ENCODE peak calls at places on chromosomes 13 and 19, in four cellular contexts. P is choroid plexus epithelial cell, Q is mucosa of descending colon, W is WERI-Rb-1. J is an unnamed sample.

GRCh38 chr19:725461-726089 is 16.8 kb downstream of the PALM start:
- DNase-seq in P (no peak), Q (no peak), W (no peak), J (no peak)

GRCh38 chr13:74246398-74246975 is 112.3 kb upstream of the KLF12 start:
- DNase-seq in P (peak; percentile 71), Q (no peak), W (no peak), J (peak; percentile 56)

GRCh38 chr13:34338102-34338501 is 520.2 kb downstream of the RFC3 start:
- DNase-seq in P (no peak), Q (no peak), W (no peak), J (no peak)

GRCh38 chr13:48500652-48501197 is 32.2 kb downstream of the RCBTB2 start:
- DNase-seq in P (peak; percentile 97), Q (no peak), W (no peak), J (peak; percentile 61)

GRCh38 chr13:24671367-24672117 is 8.7 kb upstream of the ATP12A start:
- DNase-seq in P (peak; percentile 92), Q (no peak), W (peak; percentile 82), J (peak; percentile 86)

GRCh38 chr13:77827350-77827749 is 91.3 kb downstream of the EDNRB start:
- DNase-seq in P (no peak), Q (no peak), W (no peak), J (no peak)

GRCh38 chr13:113410472-113411201 is 42.7 kb downstream of the ADPRHL1 start:
- DNase-seq in P (peak; percentile 56), Q (no peak), W (peak; percentile 82), J (peak; percentile 78)

GRCh38 chr13:37870895-37871550 is 1.5 kb upstream of the TRPC4 start:
- DNase-seq in P (peak; percentile 88), Q (no peak), W (no peak), J (peak; percentile 61)

GRCh38 chr13:50995870-50996269 is 86.3 kb downstream of the RNASEH2B start:
- DNase-seq in P (no peak), Q (no peak), W (no peak), J (no peak)

GRCh38 chr19:13334801-13335481 is 171.3 kb downstream of the CACNA1A start:
- DNase-seq in P (no peak), Q (no peak), W (no peak), J (no peak)

GRCh38 chr13:52411629-52412028 is 5.7 kb upstream of the THSD1 start:
- DNase-seq in P (peak; percentile 53), Q (no peak), W (no peak), J (peak; percentile 36)

GRCh38 chr13:79477968-79478367 is 3.0 kb upstream of the NDFIP2 start:
- DNase-seq in P (no peak), Q (no peak), W (no peak), J (no peak)

GRCh38 chr13:107864543-107865460 is 350.5 kb downstream of the LIG4 start:
- DNase-seq in P (peak; percentile 84), Q (no peak), W (no peak), J (peak; percentile 56)

GRCh38 chr19:15641901-15642491 is 1.3 kb downstream of the CYP4F3 start:
- DNase-seq in P (no peak), Q (no peak), W (no peak), J (no peak)

GRCh38 chr13:36355632-36356031 is 9.4 kb upstream of the SPART start:
- DNase-seq in P (no peak), Q (no peak), W (no peak), J (no peak)

GRCh38 chr19:988081-988480 is 3.9 kb downstream of the WDR18 start:
- DNase-seq in P (peak; percentile 18), Q (no peak), W (no peak), J (no peak)

GRCh38 chr13:110001622-110002275 is 215.4 kb upstream of the IRS2 start:
- DNase-seq in P (peak; percentile 76), Q (no peak), W (no peak), J (peak; percentile 81)

GRCh38 chr13:44826586-44827350 is 162.5 kb downstream of the NUFIP1 start:
- DNase-seq in P (no peak), Q (no peak), W (no peak), J (no peak)

GRCh38 chr13:35475960-35476943 is at the start of gene MAB21L1:
- DNase-seq in P (peak; percentile 54), Q (no peak), W (peak; percentile 95), J (peak; percentile 29)

GRCh38 chr13:57996717-57997116 is 365.2 kb downstream of the PCDH17 start:
- DNase-seq in P (peak; percentile 7), Q (no peak), W (no peak), J (no peak)

GRCh38 chr13:50888362-50888761 is 21.2 kb upstream of the RNASEH2B start:
- DNase-seq in P (no peak), Q (no peak), W (no peak), J (no peak)

GRCh38 chr19:15331419-15332310 is 674 bp downstream of the BRD4 start:
- DNase-seq in P (peak; percentile 39), Q (peak; percentile 76), W (peak; percentile 39), J (no peak)

GRCh38 chr19:5960005-5961001 is 17.6 kb downstream of the RANBP3 start:
- DNase-seq in P (no peak), Q (no peak), W (no peak), J (no peak)

GRCh38 chr19:1728816-1729567 is 24.3 kb upstream of the ONECUT3 start:
- DNase-seq in P (no peak), Q (no peak), W (no peak), J (no peak)

GRCh38 chr19:13796301-13797057 is 1.2 kb downstream of the ZSWIM4 start:
- DNase-seq in P (peak; percentile 86), Q (peak; percentile 55), W (peak; percentile 30), J (peak; percentile 88)

GRCh38 chr19:51185069-51185867 is 39.6 kb upstream of the CD33 start:
- DNase-seq in P (no peak), Q (no peak), W (no peak), J (no peak)

DNA sequence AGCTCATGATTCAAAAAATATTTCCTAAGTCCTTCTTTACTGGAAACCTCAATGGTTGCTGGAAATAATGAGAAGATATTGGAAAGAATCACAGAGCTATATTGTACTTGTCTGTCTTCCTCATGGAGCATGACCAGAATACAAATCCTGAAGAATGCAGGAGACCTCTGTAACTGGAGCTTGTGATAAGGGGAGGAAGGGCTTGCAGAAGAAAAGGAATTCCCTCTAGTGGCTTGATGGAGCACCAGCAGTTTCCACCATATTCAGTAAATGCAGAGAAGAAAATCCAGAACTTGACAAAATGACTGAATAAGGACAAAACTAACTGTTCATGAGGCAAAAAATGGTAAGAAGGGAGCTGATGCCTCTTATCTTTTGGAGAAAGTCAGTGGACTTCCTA is 1333.1 kb downstream of the EFNB2 start:
- DNase-seq in P (peak; percentile 80), Q (no peak), W (peak; percentile 32), J (peak; percentile 60)
- TF ChIP-seq CTCF in P (peak; percentile 92), Q (no peak), W (peak; percentile 84), J (peak; percentile 83)

GRCh38 chr19:38956264-38956663 is 19.3 kb downstream of the FBXO17 start:
- DNase-seq in P (no peak), Q (no peak), W (no peak), J (no peak)

GRCh38 chr19:38953677-38954076 is 21.9 kb downstream of the FBXO17 start:
- DNase-seq in P (no peak), Q (no peak), W (no peak), J (no peak)

GRCh38 chr19:38949580-38950367 is 19.0 kb downstream of the MRPS12 start:
- DNase-seq in P (peak; percentile 91), Q (peak; percentile 85), W (no peak), J (peak; percentile 92)

GRCh38 chr19:38951187-38951586 is 20.4 kb downstream of the MRPS12 start:
- DNase-seq in P (no peak), Q (no peak), W (no peak), J (no peak)

GRCh38 chr19:38952395-38953165 is 21.8 kb downstream of the MRPS12 start:
- DNase-seq in P (peak; percentile 53), Q (no peak), W (no peak), J (no peak)
- TF ChIP-seq CTCF in P (peak; percentile 56), Q (no peak), W (peak; percentile 1), J (peak; percentile 57)

DNA sequence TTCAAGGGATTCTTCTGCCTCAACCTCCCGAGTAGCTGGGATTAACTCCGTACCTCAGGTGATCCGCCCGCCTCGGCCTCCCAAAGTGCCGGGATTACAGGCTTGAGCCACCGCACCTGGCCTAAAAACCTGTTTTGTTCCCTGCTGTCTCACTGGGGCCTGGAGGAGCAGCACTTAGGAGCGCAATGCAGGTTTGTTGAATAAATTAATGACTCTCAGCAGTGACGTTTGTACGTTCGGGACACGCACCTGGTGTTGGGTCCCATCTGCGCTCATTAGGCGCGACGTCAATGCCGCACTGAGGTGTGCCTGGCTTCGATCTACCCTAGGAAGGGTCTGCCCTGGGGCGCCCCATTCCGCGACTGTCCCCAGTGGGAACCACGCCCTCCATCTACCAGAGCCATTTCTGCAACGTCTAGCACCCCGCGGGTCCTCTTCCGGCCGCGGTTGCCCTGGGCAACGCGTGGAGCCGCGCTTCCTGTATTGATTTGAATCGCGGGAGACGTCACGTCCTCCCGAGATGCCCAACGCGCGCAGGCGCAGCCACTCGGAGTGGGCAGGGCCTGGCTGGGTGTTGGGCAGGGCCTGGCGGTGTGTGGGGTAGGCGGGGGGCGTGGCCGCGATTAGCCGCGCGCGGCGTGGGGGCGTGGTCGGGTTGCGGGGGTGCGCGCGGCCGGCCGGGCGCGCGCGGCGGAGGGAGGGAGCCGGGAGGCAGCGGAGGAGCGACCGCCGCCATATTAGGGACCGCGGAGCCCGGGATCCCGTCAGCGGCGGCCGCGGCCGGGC is at the start of gene FZR1:
- DNase-seq in P (peak; percentile 99), Q (peak; percentile 100), W (peak; percentile 99), J (peak; percentile 98)
- TF ChIP-seq CTCF in P (no peak), Q (no peak), W (no peak), J (no peak)

GRCh38 chr13:59346861-59347470 is 816.8 kb downstream of the DIAPH3 start:
- DNase-seq in P (no peak), Q (no peak), W (no peak), J (peak; percentile 45)

GRCh38 chr13:59345316-59345715 is 818.4 kb downstream of the DIAPH3 start:
- DNase-seq in P (peak; percentile 58), Q (no peak), W (no peak), J (peak; percentile 84)

GRCh38 chr13:59342396-59342795 is 821.3 kb downstream of the DIAPH3 start:
- DNase-seq in P (no peak), Q (no peak), W (no peak), J (no peak)

GRCh38 chr13:59343132-59343531 is 820.6 kb downstream of the DIAPH3 start:
- DNase-seq in P (no peak), Q (no peak), W (no peak), J (no peak)

DNA sequence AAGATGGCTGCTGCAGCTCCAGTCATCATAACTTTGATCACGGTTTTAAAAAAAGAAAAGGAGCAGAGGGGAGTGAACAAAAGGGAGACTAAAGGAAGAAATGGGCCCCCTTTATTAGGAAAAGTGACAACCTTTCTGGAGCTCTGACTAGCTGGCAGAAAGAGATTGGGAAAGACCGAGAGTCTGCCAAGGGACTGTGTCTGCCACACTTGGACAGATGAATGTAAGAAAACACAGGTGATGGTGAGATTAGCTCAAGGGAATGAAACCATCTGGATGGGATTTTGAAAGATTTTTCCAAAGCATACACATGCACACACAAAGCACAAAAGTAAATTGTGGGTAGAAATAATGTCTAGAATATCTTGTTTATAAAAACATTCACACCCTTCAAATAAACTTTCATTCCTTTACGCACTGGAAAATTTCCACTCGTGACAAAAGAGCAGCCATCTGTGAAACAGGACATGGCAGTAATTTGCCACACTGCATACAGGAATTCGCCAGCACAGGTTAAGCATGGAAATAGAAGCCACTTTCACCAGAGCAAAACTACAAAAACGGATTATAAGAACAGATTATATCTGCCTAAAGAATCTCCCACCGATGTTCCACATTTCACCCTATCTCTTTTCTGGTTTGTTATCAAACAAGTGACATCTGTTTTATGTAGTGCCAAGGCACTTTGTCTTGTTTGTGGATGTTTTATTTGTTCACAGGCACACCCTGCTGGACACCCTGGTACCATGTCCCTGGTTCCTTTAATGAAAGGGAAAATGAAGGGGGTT is 819.5 kb downstream of the DIAPH3 start:
- DNase-seq in P (no peak), Q (no peak), W (no peak), J (no peak)
- TF ChIP-seq CTCF in P (no peak), Q (no peak), W (no peak), J (no peak)

J was measured in brain microvascular endothelial cell.